ENCODE peak calls at places on chromosomes 4 and X, in seven cellular contexts. H, T, N, D, J, E and Q are unnamed samples.

GRCh38 chr4:8871417-8872401 is at the start of gene HMX1:
- DNase-seq in H (peak), T (no peak), N (peak), D (no peak), J (no peak), E (no peak), Q (no peak)

GRCh38 chr4:128793859-128794667 is 15.4 kb upstream of the JADE1 start:
- DNase-seq in H (no peak), T (no peak), N (no peak), D (no peak), J (no peak), E (no peak), Q (no peak)

GRCh38 chr4:137531121-137531520 is 1.2 kb downstream of the PCDH18 start:
- DNase-seq in H (no peak), T (no peak), N (peak), D (no peak), J (no peak), E (no peak), Q (no peak)

GRCh38 chr4:3874525-3875110 is 108.4 kb downstream of the ADRA2C start:
- DNase-seq in H (no peak), T (no peak), N (no peak), D (no peak), J (no peak), E (no peak), Q (no peak)

GRCh38 chr4:155854597-155855226 is 11.4 kb downstream of the ASIC5 start:
- DNase-seq in H (no peak), T (no peak), N (no peak), D (no peak), J (no peak), E (no peak), Q (no peak)

GRCh38 chrX:95346854-95347253 is 1337.8 kb upstream of the DIAPH2 start:
- DNase-seq in H (no peak), T (no peak), N (no peak), D (peak), J (no peak), E (no peak), Q (no peak)

GRCh38 chr4:167544391-167544790 is 310.1 kb upstream of the SPOCK3 start:
- DNase-seq in H (no peak), T (no peak), N (no peak), D (no peak), J (no peak), E (no peak), Q (no peak)

GRCh38 chr4:183099537-183100297 is 660 bp downstream of the WWC2 start:
- DNase-seq in H (peak), T (peak), N (no peak), D (peak), J (no peak), E (peak), Q (no peak)

GRCh38 chr4:68267433-68267944 is 22.0 kb upstream of the TMPRSS11B start:
- DNase-seq in H (no peak), T (no peak), N (no peak), D (peak), J (no peak), E (no peak), Q (no peak)

GRCh38 chr4:17236686-17237085 is 275.2 kb downstream of the QDPR start:
- DNase-seq in H (no peak), T (no peak), N (no peak), D (no peak), J (no peak), E (no peak), Q (no peak)

GRCh38 chr4:993111-994029 is at the start of gene SLC26A1:
- DNase-seq in H (no peak), T (no peak), N (no peak), D (peak), J (no peak), E (peak), Q (no peak)

GRCh38 chr4:177182156-177182555 is 127.5 kb upstream of the NEIL3 start:
- DNase-seq in H (no peak), T (no peak), N (no peak), D (no peak), J (no peak), E (no peak), Q (no peak)

GRCh38 chr4:174394915-174395314 is 111.2 kb downstream of the CEP44 start:
- DNase-seq in H (no peak), T (no peak), N (no peak), D (no peak), J (no peak), E (no peak), Q (no peak)

GRCh38 chr4:89539797-89540711 is 232.5 kb upstream of the GPRIN3 start:
- DNase-seq in H (no peak), T (no peak), N (no peak), D (no peak), J (no peak), E (no peak), Q (no peak)

GRCh38 chr4:184845367-184846011 is 19.7 kb upstream of the ACSL1 start:
- DNase-seq in H (no peak), T (no peak), N (no peak), D (peak), J (no peak), E (no peak), Q (no peak)

GRCh38 chr4:145283909-145284308 is 103.5 kb upstream of the OTUD4 start:
- DNase-seq in H (no peak), T (no peak), N (no peak), D (no peak), J (no peak), E (no peak), Q (no peak)

GRCh38 chr4:85905761-85906160 is 430.8 kb downstream of the ARHGAP24 start:
- DNase-seq in H (no peak), T (no peak), N (no peak), D (no peak), J (no peak), E (no peak), Q (no peak)

GRCh38 chrX:37986893-37987292 is 19.5 kb upstream of the SYTL5 start:
- DNase-seq in H (no peak), T (no peak), N (no peak), D (peak), J (no peak), E (no peak), Q (no peak)

GRCh38 chr4:177802665-177803064 is 360.4 kb upstream of the AGA start:
- DNase-seq in H (no peak), T (no peak), N (no peak), D (no peak), J (no peak), E (no peak), Q (no peak)

GRCh38 chr4:70634482-70634881 is 5.9 kb downstream of the ENAM start:
- DNase-seq in H (no peak), T (no peak), N (no peak), D (no peak), J (no peak), E (no peak), Q (no peak)

GRCh38 chr4:139912423-139912822 is 241.6 kb downstream of the MAML3 start:
- DNase-seq in H (no peak), T (no peak), N (no peak), D (no peak), J (no peak), E (no peak), Q (no peak)

GRCh38 chrX:17738737-17739535 is 1.6 kb downstream of the SCML1 start:
- DNase-seq in H (no peak), T (no peak), N (no peak), D (no peak), J (peak), E (no peak), Q (no peak)

GRCh38 chrX:68693481-68694410 is 46.3 kb downstream of the STARD8 start:
- DNase-seq in H (peak), T (no peak), N (peak), D (no peak), J (no peak), E (peak), Q (no peak)

GRCh38 chr4:88738146-88738545 is 40.5 kb upstream of the NAP1L5 start:
- DNase-seq in H (no peak), T (no peak), N (no peak), D (no peak), J (no peak), E (no peak), Q (no peak)

GRCh38 chr4:24763631-24764302 is 31.6 kb upstream of the SOD3 start:
- DNase-seq in H (no peak), T (no peak), N (no peak), D (no peak), J (no peak), E (no peak), Q (no peak)

GRCh38 chrX:7709845-7710244 is 133.1 kb upstream of the VCX start:
- DNase-seq in H (no peak), T (no peak), N (no peak), D (no peak), J (no peak), E (no peak), Q (no peak)

GRCh38 chr4:66489783-66490452 is 819.6 kb upstream of the EPHA5 start:
- DNase-seq in H (no peak), T (no peak), N (no peak), D (no peak), J (no peak), E (no peak), Q (no peak)

GRCh38 chrX:71315917-71316316 is 14.4 kb downstream of the ITGB1BP2 start:
- DNase-seq in H (no peak), T (no peak), N (no peak), D (no peak), J (no peak), E (no peak), Q (no peak)

GRCh38 chr4:123922847-123923246 is 526.3 kb downstream of the SPRY1 start:
- DNase-seq in H (no peak), T (no peak), N (no peak), D (no peak), J (no peak), E (no peak), Q (no peak)

GRCh38 chrX:136260801-136261200 is 9.6 kb upstream of the MAP7D3 start:
- DNase-seq in H (no peak), T (no peak), N (no peak), D (no peak), J (no peak), E (no peak), Q (no peak)

GRCh38 chr4:47913328-47913727 is 1.1 kb downstream of the NFXL1 start:
- DNase-seq in H (no peak), T (no peak), N (peak), D (peak), J (no peak), E (no peak), Q (no peak)

GRCh38 chr4:151809716-151810115 is 48.9 kb upstream of the GATB start:
- DNase-seq in H (no peak), T (no peak), N (no peak), D (no peak), J (no peak), E (no peak), Q (no peak)

GRCh38 chr4:129345680-129346079 is 249.7 kb downstream of the C4orf33 start:
- DNase-seq in H (no peak), T (no peak), N (no peak), D (no peak), J (no peak), E (no peak), Q (no peak)

GRCh38 chrX:153778684-153779101 is 2.1 kb upstream of the SRPK3 start:
- DNase-seq in H (no peak), T (no peak), N (no peak), D (no peak), J (no peak), E (no peak), Q (no peak)

GRCh38 chr4:21452931-21453330 is 495.6 kb downstream of the KCNIP4 start:
- DNase-seq in H (no peak), T (no peak), N (no peak), D (no peak), J (no peak), E (no peak), Q (no peak)

DNA sequence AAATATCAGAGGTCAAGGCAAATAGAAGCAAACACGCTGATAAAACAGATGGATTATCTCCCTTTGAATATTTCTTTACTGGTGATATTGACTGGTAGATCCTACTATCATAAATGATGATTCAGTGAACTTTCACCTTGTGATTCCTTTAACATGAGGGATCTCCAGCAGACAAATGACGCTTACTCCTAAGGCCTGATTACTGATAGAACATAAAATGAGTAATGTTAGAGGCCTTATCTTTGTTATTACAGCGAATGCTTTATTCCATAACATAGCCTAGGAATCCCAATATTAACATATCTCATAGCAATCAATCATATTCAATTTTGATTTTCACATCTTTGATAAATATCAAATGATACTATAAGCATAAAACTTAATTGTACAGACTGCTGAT is 152.3 kb downstream of the SLC10A7 start:
- DNase-seq in H (no peak), T (no peak), N (no peak), D (no peak), J (no peak), E (no peak), Q (no peak)
- TF ChIP-seq POLR2AphosphoS5 in H (no peak), T (no peak), N (no peak), D (no peak), J (no peak), E (no peak), Q (no peak)

GRCh38 chr4:106495498-106495897 is 126.9 kb upstream of the GIMD1 start:
- DNase-seq in H (no peak), T (no peak), N (no peak), D (no peak), J (no peak), E (no peak), Q (no peak)

GRCh38 chr4:106497271-106497670 is 128.7 kb upstream of the GIMD1 start:
- DNase-seq in H (no peak), T (no peak), N (no peak), D (no peak), J (no peak), E (no peak), Q (no peak)

GRCh38 chr4:106496066-106496465 is 127.5 kb upstream of the GIMD1 start:
- DNase-seq in H (no peak), T (no peak), N (no peak), D (no peak), J (no peak), E (no peak), Q (no peak)

GRCh38 chr4:106494066-106494465 is 125.5 kb upstream of the GIMD1 start:
- DNase-seq in H (no peak), T (no peak), N (no peak), D (no peak), J (no peak), E (no peak), Q (no peak)
- TF ChIP-seq TAF1 in H (no peak), T (no peak), N (no peak), D (no peak), J (no peak), E (no peak), Q (no peak)

DNA sequence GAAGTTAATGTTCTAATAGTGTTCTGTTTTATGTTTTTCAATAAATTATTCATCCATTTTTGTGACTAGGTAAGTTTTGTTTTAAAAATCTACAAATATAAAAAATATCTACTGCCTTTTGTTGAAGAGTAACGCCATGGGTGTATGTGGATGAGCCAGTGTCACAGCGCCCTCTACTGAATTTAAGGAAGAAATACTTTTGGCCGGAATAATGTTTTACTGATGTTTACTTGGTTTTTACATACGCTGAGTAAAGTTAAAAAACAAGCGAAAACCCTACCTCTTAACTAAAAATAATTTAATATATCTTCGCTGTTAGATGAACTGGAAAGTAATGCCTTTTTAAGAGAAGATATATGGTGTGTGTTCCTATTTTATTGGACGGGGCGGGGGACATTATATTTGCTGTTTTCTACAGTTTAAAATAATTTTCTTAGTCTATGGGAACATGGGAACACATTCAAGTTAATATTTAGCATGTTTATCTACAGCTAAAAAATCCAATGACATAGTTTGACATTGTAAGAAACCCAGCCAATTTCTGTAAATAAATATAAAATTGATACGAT is 86.1 kb downstream of the CPE start:
- DNase-seq in H (no peak), T (no peak), N (peak), D (peak), J (no peak), E (peak), Q (no peak)
- TF ChIP-seq POLR2AphosphoS5 in H (no peak), T (no peak), N (no peak), D (no peak), J (no peak), E (no peak), Q (no peak)

GRCh38 chrX:13646154-13646549 is 6.8 kb upstream of the TCEANC start:
- DNase-seq in H (peak), T (no peak), N (peak), D (peak), J (no peak), E (peak), Q (no peak)
- TF ChIP-seq TAF1 in H (no peak), T (no peak), N (no peak), D (no peak), J (no peak), E (no peak), Q (no peak)

DNA sequence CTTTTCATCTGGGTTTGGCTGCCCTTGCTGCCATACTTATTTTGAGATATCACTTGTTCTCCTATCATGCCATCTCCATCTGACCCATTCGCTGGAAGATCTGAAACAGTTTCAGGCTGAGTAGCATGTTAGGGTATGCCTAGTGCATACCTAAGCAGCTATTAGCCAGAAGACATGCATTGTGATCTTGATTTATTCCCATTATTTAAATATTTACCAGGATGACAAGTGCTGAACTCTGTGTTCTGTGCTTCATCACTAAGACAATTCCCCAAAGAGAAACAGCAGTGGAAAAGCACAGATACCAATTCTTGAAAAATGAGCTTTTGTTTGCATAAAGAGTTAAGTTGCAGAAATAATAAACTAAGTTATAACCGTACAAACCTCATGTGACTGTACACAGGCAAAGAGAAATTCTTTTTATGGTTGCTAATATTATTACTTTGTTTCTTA is 271.0 kb upstream of the ARSJ start:
- DNase-seq in H (no peak), T (no peak), N (no peak), D (no peak), J (no peak), E (no peak), Q (no peak)
- TF ChIP-seq POLR2AphosphoS5 in H (no peak), T (no peak), N (peak), D (no peak), J (no peak), E (no peak), Q (no peak)

GRCh38 chr4:150067859-150068258 is 10.4 kb upstream of the DCLK2 start:
- DNase-seq in H (no peak), T (no peak), N (no peak), D (no peak), J (no peak), E (no peak), Q (no peak)
- TF ChIP-seq TAF1 in H (no peak), T (no peak), N (no peak), D (no peak), J (no peak), E (no peak), Q (no peak)

GRCh38 chr4:56544573-56545131 is 39.1 kb downstream of the ARL9 start:
- DNase-seq in H (peak), T (peak), N (peak), D (peak), J (peak), E (peak), Q (peak)
- TF ChIP-seq POLR2AphosphoS5 in H (no peak), T (no peak), N (no peak), D (no peak), J (no peak), E (no peak), Q (no peak)